ENCODE peak calls at places on chromosomes 2 and 18, in ten cellular contexts. U, Q, H, Z, N, A, R, F, X and J are unnamed samples.

GRCh38 chr18:59990121-59990818 is 90.5 kb downstream of the PMAIP1 start:
- DNase-seq in A (no peak), N (no peak), X (no peak), H (no peak), F (no peak), Z (no peak), U (no peak), Q (no peak), R (no peak), J (no peak)

GRCh38 chr2:8138525-8138922 is 543.3 kb upstream of the ID2 start:
- DNase-seq in X (no peak), F (no peak), N (no peak), Z (no peak), R (no peak), H (no peak), U (no peak), A (no peak), Q (no peak), J (no peak)

GRCh38 chr2:68767031-68767961 is 32.7 kb downstream of the ARHGAP25 start:
- DNase-seq in Q (no peak), U (peak; percentile 88), A (no peak), Z (no peak), N (no peak), H (no peak), R (no peak), X (no peak), F (no peak), J (no peak)

GRCh38 chr2:10223932-10224720 is 78.6 kb upstream of the HPCAL1 start:
- DNase-seq in N (no peak), A (no peak), Q (no peak), R (no peak), F (no peak), H (no peak), U (no peak), Z (no peak), X (no peak), J (no peak)

GRCh38 chr18:76857476-76857875 is 35.1 kb downstream of the ZNF236 start:
- DNase-seq in H (no peak), N (no peak), X (no peak), A (no peak), F (no peak), Q (no peak), Z (no peak), U (no peak), R (no peak), J (no peak)

GRCh38 chr2:75833386-75833785 is 122.7 kb upstream of the GCFC2 start:
- DNase-seq in R (no peak), Q (no peak), A (no peak), X (no peak), H (no peak), N (no peak), Z (peak; percentile 23), F (no peak), U (no peak), J (no peak)

GRCh38 chr2:45683292-45683691 is 31.8 kb downstream of the PRKCE start:
- DNase-seq in U (no peak), Q (no peak), H (no peak), R (no peak), A (no peak), F (no peak), X (no peak), N (no peak), Z (no peak), J (no peak)

GRCh38 chr18:23231340-23232021 is 96.2 kb downstream of the CABLES1 start:
- DNase-seq in U (peak; percentile 98), Q (peak; percentile 98), A (peak; percentile 92), R (peak; percentile 40), X (peak; percentile 77), F (peak; percentile 84), N (peak; percentile 76), H (peak; percentile 34), Z (peak; percentile 69), J (peak; percentile 93)

GRCh38 chr2:178317807-178318206 is 123.5 kb downstream of the OSBPL6 start:
- DNase-seq in X (no peak), N (no peak), U (no peak), F (no peak), Z (no peak), R (no peak), A (no peak), Q (no peak), H (no peak), J (no peak)

GRCh38 chr18:79749251-79750191 is 48.2 kb upstream of the KCNG2 start:
- DNase-seq in R (no peak), F (no peak), U (no peak), N (no peak), Q (no peak), X (no peak), H (no peak), Z (no peak), A (peak; percentile 14), J (no peak)

GRCh38 chr2:238492905-238493304 is 66.2 kb downstream of the ASB1 start:
- DNase-seq in N (no peak), F (no peak), X (no peak), A (no peak), U (no peak), R (no peak), Z (no peak), Q (no peak), H (no peak), J (no peak)

DNA sequence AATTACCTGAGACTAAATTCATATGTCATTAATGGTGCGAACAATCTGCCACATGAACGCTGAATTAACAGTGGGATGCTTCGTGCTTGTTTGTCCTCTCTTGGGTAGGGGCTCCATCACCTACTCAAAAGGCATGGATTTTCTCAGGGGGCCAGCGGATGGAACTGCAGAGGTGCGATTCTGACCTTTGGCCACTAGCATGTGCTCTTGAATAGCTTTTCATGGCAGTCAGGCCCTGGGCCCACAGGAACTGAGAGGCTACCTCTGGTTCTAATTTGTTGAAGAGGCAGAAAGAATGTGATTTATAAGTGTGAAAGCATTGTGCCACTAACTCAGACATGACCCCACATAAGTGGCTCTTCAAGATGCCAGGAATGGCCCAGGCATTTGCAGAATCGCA is 283.2 kb downstream of the INSIG2 start:
- DNase-seq in A (peak; percentile 18), U (peak; percentile 42), H (peak; percentile 58), R (no peak), F (peak; percentile 15), Z (no peak), X (no peak), N (no peak), Q (peak; percentile 76), J (peak; percentile 85)
- TF ChIP-seq CTCF in A (peak; percentile 39), U (peak; percentile 68), H (peak; percentile 69), R (peak; percentile 86), F (peak; percentile 60), Z (peak; percentile 99), X (peak; percentile 36), N (peak; percentile 22), Q (peak; percentile 92), J (peak; percentile 80)

GRCh38 chr2:237057107-237057506 is 28.6 kb upstream of the COPS8 start:
- DNase-seq in Q (no peak), U (no peak), R (no peak), H (no peak), Z (no peak), F (no peak), A (no peak), N (no peak), X (no peak), J (no peak)
- TF ChIP-seq CTCF in Q (no peak), U (no peak), R (no peak), H (no peak), Z (no peak), F (no peak), A (no peak), N (no peak), X (no peak), J (no peak)

DNA sequence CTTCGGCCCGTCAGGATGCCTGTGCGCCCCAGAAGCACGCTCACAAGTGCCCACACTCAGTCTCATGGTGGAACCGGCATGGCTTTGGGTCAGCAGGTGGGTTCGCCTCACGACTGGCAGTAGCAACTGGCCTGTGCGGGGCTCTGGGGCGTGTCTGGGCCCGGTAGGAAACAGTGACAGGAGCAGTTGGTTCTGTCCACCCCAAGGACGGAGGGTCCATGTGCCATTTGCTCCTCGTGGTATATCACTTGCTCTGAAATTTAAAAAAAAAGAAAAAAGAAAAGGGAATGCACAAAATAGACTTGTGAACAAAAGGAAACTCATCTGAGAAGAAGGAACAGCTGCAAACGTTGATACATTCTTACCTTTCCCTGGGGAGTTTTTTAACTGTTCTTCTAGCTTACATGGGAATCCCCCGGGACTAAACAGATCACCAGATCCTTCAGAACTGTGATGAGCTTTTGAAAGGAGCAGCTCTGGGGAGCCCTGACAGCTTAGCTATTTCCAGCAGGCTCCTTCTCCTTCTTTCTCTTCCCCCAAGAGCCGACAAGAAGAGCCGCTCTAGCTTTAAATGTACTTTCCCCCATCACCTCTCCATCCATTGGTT is 42.8 kb downstream of the TRAPPC12 start:
- DNase-seq in X (no peak), A (no peak), Q (no peak), R (no peak), U (peak; percentile 64), F (peak; percentile 71), Z (no peak), H (no peak), N (no peak), J (no peak)
- TF ChIP-seq CTCF in X (no peak), A (no peak), Q (no peak), R (no peak), U (no peak), F (no peak), Z (no peak), H (no peak), N (no peak), J (no peak)

DNA sequence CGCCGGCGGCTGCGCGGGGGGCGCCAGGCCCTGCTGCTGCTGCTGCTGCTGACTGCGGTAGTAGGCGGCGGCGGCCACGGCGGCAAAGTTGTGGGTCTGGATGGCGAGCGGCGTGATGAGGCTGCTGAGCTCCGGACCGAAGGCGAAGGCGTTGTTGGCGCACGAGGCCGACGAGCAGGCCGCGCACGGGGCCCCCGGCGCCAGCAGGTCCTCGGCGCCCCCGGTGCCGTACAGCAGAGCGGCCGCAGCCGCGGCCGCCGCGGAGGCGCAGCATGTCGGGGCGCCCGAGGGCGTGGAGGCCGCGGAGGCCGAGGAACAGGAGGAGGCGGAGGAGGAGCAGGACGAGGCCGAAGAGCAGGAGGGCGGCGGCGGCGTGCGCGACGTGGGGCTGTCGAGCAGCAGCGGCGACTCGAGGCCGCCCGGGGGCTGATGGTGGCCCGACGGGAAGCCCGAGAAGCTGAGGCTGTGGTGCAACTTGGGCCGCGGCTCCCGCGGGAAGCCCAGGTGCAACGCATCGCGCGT is 1.8 kb downstream of the ZFP36L2 start:
- DNase-seq in F (peak; percentile 60), Q (no peak), N (no peak), X (no peak), Z (no peak), A (peak; percentile 17), U (peak; percentile 58), R (no peak), H (no peak), J (no peak)
- TF ChIP-seq CTCF in F (no peak), Q (no peak), N (no peak), X (no peak), Z (no peak), A (no peak), U (no peak), R (no peak), H (no peak), J (no peak)

DNA sequence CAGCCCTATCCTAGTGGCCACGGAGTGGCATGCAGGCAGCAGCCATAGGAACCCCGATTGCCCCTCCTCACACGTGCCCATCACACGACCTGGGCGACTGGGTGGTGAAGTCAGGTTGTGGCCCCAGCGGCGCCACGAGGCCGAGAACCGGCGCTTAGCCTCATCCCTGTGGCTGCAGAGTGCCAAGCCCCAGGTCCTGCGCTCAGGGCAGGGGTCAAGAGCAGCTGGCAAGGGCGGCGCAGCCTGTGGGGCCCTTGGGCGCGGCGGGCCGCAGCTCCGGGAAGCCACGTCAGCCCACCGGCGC is 73.3 kb downstream of the RPIA start:
- DNase-seq in X (no peak), F (no peak), H (no peak), Q (no peak), A (no peak), U (no peak), R (no peak), N (no peak), Z (no peak), J (no peak)
- TF ChIP-seq CTCF in X (no peak), F (no peak), H (no peak), Q (no peak), A (no peak), U (no peak), R (no peak), N (no peak), Z (no peak), J (no peak)